ENCODE peak calls at places on chromosome 6, in six cellular contexts. F is PC-3, L is cardiac fibroblast, A is choroid plexus epithelial cell, N is iPS DF 6.9, D is heart right ventricle. T is an unnamed sample.

GRCh38 chr6:106913111-106913510 is 61.4 kb downstream of the CD24 start:
- DNase-seq in F (peak), L (no peak), A (no peak), N (no peak), D (no peak), T (no peak)

GRCh38 chr6:139625998-139626975 is 251.8 kb upstream of the CITED2 start:
- DNase-seq in F (no peak), L (peak), A (peak), N (no peak), D (no peak), T (no peak)

GRCh38 chr6:75376347-75377024 is 91.9 kb upstream of the TMEM30A start:
- DNase-seq in F (peak), L (peak), A (peak), N (no peak), D (no peak), T (no peak)

GRCh38 chr6:133705731-133706130 is 183.2 kb upstream of the TCF21 start:
- DNase-seq in F (peak), L (peak), A (peak), N (no peak), D (no peak), T (no peak)

GRCh38 chr6:95978230-95978629 is 37.5 kb upstream of the FUT9 start:
- DNase-seq in F (peak), L (no peak), A (no peak), N (no peak), D (no peak), T (no peak)

GRCh38 chr6:56944651-56945050 is 10.3 kb upstream of the BEND6 start:
- DNase-seq in F (no peak), L (no peak), A (no peak), N (no peak), D (no peak), T (no peak)

GRCh38 chr6:31351734-31352496 is 5.1 kb downstream of the HLA-B start:
- DNase-seq in F (no peak), L (no peak), A (no peak), N (no peak), D (no peak), T (no peak)

GRCh38 chr6:125748534-125749111 is 809 bp upstream of the HEY2 start:
- DNase-seq in F (peak), L (peak), A (peak), N (no peak), D (no peak), T (no peak)

GRCh38 chr6:106053484-106053883 is 32.7 kb upstream of the PRDM1 start:
- DNase-seq in F (no peak), L (no peak), A (no peak), N (no peak), D (no peak), T (no peak)

GRCh38 chr6:73309784-73310502 is 44.1 kb downstream of the DPPA5 start:
- DNase-seq in F (peak), L (peak), A (peak), N (no peak), D (peak), T (peak)

GRCh38 chr6:73314577-73315492 is 39.2 kb downstream of the DPPA5 start:
- DNase-seq in F (no peak), L (no peak), A (no peak), N (no peak), D (no peak), T (no peak)

GRCh38 chr6:73309534-73309783 is 44.6 kb downstream of the DPPA5 start:
- DNase-seq in F (no peak), L (no peak), A (no peak), N (no peak), D (no peak), T (no peak)

GRCh38 chr6:73308712-73309533 is 45.2 kb downstream of the DPPA5 start:
- DNase-seq in F (peak), L (peak), A (peak), N (no peak), D (no peak), T (peak)
- H3K4me3 ChIP-seq in F (peak), L (peak), A (peak), N (peak), D (peak), T (peak)

DNA sequence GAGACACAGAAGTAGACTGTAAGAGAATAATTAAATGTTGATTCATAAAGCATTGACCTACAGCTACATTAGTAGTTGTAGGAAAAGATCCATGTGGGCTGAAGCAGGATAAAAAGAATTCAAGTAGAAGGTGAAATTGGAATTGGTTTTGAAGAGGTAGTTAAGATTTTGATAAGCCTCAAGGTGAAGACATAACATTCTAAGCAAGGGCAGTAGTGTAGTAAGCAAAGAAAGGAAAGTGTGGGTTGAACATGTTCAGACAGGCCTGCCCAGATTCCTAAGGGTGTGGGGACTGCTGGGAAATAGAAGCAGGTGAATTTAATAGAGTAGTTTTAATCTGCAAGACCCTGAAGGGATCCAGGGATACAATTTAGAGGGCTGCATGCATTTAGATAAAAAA is 19.0 kb downstream of the TAB2 start:
- DNase-seq in F (peak), L (no peak), A (peak), N (no peak), D (no peak), T (no peak)
- H3K4me3 ChIP-seq in F (no peak), L (no peak), A (no peak), N (no peak), D (no peak), T (no peak)

DNA sequence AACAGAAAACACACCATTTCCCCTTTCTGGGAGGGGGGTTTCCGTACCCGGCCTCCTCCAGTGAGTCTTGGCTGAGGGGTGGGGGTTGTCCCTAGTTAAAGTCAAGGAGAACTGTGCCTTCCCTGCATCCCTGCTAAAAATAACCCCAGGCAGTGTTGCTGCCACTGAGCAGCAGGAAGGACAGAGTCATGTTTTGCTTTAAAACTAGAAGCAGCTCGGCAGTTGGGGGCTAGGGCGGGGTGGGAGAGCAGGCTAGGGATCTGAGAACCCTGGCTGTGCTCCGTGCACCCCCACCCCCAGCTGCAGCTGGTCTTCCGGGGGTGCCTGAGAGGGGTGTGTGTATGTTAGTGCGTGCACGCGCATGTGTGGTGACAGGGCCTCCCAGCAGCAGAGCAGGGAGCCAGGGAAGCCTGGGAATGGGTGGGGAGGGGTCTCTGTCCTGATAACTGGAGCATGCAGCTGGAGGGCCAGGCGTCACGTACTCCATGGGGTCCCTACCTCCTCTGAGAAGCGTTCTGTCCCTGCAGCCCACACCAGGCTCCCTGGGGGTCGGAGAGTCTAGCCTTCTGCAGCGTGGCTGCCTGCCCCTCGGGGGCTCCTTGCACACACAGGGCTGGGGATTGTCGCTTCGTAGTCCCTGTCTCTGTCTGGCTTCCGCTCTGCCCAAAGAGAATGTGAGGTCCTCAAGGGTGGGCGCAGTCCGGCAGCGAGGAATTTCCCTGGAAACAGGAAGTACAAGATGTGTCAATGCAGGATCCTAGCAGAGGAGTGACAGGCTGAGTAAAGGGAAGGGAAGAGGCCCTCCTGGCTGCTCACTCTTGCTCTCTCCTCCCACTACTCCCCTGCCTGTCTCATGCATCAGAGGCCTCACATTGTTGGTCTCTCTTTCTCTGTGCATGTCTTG is 16.8 kb upstream of the ARMC12 start:
- DNase-seq in F (no peak), L (peak), A (peak), N (no peak), D (peak), T (peak)
- H3K4me3 ChIP-seq in F (no peak), L (peak), A (peak), N (no peak), D (peak), T (peak)

GRCh38 chr6:35147101-35147885 is 6.2 kb upstream of the TCP11 start:
- DNase-seq in F (no peak), L (no peak), A (no peak), N (no peak), D (no peak), T (no peak)
- H3K4me3 ChIP-seq in F (no peak), L (no peak), A (no peak), N (no peak), D (no peak), T (no peak)

GRCh38 chr6:42571611-42572342 is 7.9 kb downstream of the UBR2 start:
- DNase-seq in F (no peak), L (no peak), A (no peak), N (no peak), D (no peak), T (no peak)
- H3K4me3 ChIP-seq in F (no peak), L (no peak), A (no peak), N (no peak), D (no peak), T (peak)

GRCh38 chr6:108170607-108171290 is 4.9 kb downstream of the NR2E1 start:
- DNase-seq in F (no peak), L (no peak), A (no peak), N (no peak), D (no peak), T (no peak)
- H3K4me3 ChIP-seq in F (no peak), L (no peak), A (no peak), N (no peak), D (no peak), T (no peak)

GRCh38 chr6:48111143-48111506 is at the start of gene PTCHD4:
- DNase-seq in F (peak), L (peak), A (peak), N (peak), D (no peak), T (no peak)
- H3K4me3 ChIP-seq in F (no peak), L (peak), A (peak), N (peak), D (peak), T (no peak)